ENCODE peak calls at places on chromosomes 2 and 18, in six cellular contexts. One of them, this sample, is unnamed.
A peak's percentile ranks its signal among the peaks of the same experiment; 100 is the strongest.

GRCh38 chr2:23647563-23647962 is 262.6 kb downstream of the KLHL29 start:
- DNase-seq in right atrium auricular region: no peak
- DNase-seq in HCT116: no peak
- DNase-seq in lower lobe of right lung: no peak
- DNase-seq in heart right ventricle: no peak
- DNase-seq in IMR-90: no peak
- DNase-seq in this sample: no peak

GRCh38 chr2:18719978-18720775 is 130.8 kb upstream of the NT5C1B start:
- DNase-seq in right atrium auricular region: no peak
- DNase-seq in HCT116: no peak
- DNase-seq in lower lobe of right lung: no peak
- DNase-seq in heart right ventricle: no peak
- DNase-seq in IMR-90: peak; percentile 58
- DNase-seq in this sample: peak; percentile 75

GRCh38 chr2:208807756-208808155 is 401.2 kb downstream of the PTH2R start:
- DNase-seq in right atrium auricular region: no peak
- DNase-seq in HCT116: no peak
- DNase-seq in lower lobe of right lung: no peak
- DNase-seq in heart right ventricle: no peak
- DNase-seq in IMR-90: no peak
- DNase-seq in this sample: no peak

GRCh38 chr2:239368906-239369584 is 31.8 kb downstream of the HDAC4 start:
- DNase-seq in right atrium auricular region: no peak
- DNase-seq in HCT116: no peak
- DNase-seq in lower lobe of right lung: peak; percentile 24
- DNase-seq in heart right ventricle: no peak
- DNase-seq in IMR-90: no peak
- DNase-seq in this sample: peak; percentile 43

GRCh38 chr2:43021791-43022500 is 204.5 kb downstream of the ZFP36L2 start:
- DNase-seq in right atrium auricular region: no peak
- DNase-seq in HCT116: peak; percentile 7
- DNase-seq in lower lobe of right lung: no peak
- DNase-seq in heart right ventricle: no peak
- DNase-seq in IMR-90: no peak
- DNase-seq in this sample: no peak

GRCh38 chr2:28108143-28108542 is 217.6 kb downstream of the BABAM2 start:
- DNase-seq in right atrium auricular region: no peak
- DNase-seq in HCT116: no peak
- DNase-seq in lower lobe of right lung: no peak
- DNase-seq in heart right ventricle: no peak
- DNase-seq in IMR-90: no peak
- DNase-seq in this sample: no peak

GRCh38 chr18:331231-331771 is 63.5 kb upstream of the THOC1 start:
- DNase-seq in right atrium auricular region: no peak
- DNase-seq in HCT116: no peak
- DNase-seq in lower lobe of right lung: no peak
- DNase-seq in heart right ventricle: no peak
- DNase-seq in IMR-90: no peak
- DNase-seq in this sample: no peak

GRCh38 chr2:20667531-20668401 is 822 bp downstream of the GDF7 start:
- DNase-seq in right atrium auricular region: no peak
- DNase-seq in HCT116: no peak
- DNase-seq in lower lobe of right lung: peak; percentile 41
- DNase-seq in heart right ventricle: no peak
- DNase-seq in IMR-90: no peak
- DNase-seq in this sample: peak; percentile 71

GRCh38 chr2:111685342-111685741 is 198.7 kb downstream of the ANAPC1 start:
- DNase-seq in right atrium auricular region: no peak
- DNase-seq in HCT116: no peak
- DNase-seq in lower lobe of right lung: no peak
- DNase-seq in heart right ventricle: no peak
- DNase-seq in IMR-90: no peak
- DNase-seq in this sample: no peak

GRCh38 chr18:57469884-57470283 is 34.7 kb downstream of the ONECUT2 start:
- DNase-seq in right atrium auricular region: no peak
- DNase-seq in HCT116: no peak
- DNase-seq in lower lobe of right lung: no peak
- DNase-seq in heart right ventricle: no peak
- DNase-seq in IMR-90: no peak
- DNase-seq in this sample: no peak

GRCh38 chr2:54386993-54387590 is 69.0 kb upstream of the SPTBN1 start:
- DNase-seq in right atrium auricular region: peak; percentile 78
- DNase-seq in HCT116: no peak
- DNase-seq in lower lobe of right lung: no peak
- DNase-seq in heart right ventricle: peak; percentile 40
- DNase-seq in IMR-90: peak; percentile 63
- DNase-seq in this sample: peak; percentile 44

GRCh38 chr2:157439792-157440186 is 4.1 kb downstream of the CYTIP start:
- DNase-seq in right atrium auricular region: no peak
- DNase-seq in HCT116: no peak
- DNase-seq in lower lobe of right lung: no peak
- DNase-seq in heart right ventricle: no peak
- DNase-seq in IMR-90: no peak
- DNase-seq in this sample: no peak

GRCh38 chr2:238409341-238410200 is 17.2 kb upstream of the ASB1 start:
- DNase-seq in right atrium auricular region: no peak
- DNase-seq in HCT116: no peak
- DNase-seq in lower lobe of right lung: no peak
- DNase-seq in heart right ventricle: no peak
- DNase-seq in IMR-90: no peak
- DNase-seq in this sample: no peak

GRCh38 chr2:85954192-85954900 is 65.6 kb upstream of the ST3GAL5 start:
- DNase-seq in right atrium auricular region: no peak
- DNase-seq in HCT116: no peak
- DNase-seq in lower lobe of right lung: peak; percentile 91
- DNase-seq in heart right ventricle: no peak
- DNase-seq in IMR-90: no peak
- DNase-seq in this sample: no peak

GRCh38 chr2:205685314-205686230 is 3.3 kb downstream of the NRP2 start:
- DNase-seq in right atrium auricular region: no peak
- DNase-seq in HCT116: no peak
- DNase-seq in lower lobe of right lung: peak; percentile 70
- DNase-seq in heart right ventricle: no peak
- DNase-seq in IMR-90: peak; percentile 67
- DNase-seq in this sample: no peak

GRCh38 chr2:63192889-63193778 is 142.5 kb downstream of the OTX1 start:
- DNase-seq in right atrium auricular region: no peak
- DNase-seq in HCT116: no peak
- DNase-seq in lower lobe of right lung: no peak
- DNase-seq in heart right ventricle: no peak
- DNase-seq in IMR-90: no peak
- DNase-seq in this sample: no peak

GRCh38 chr18:34631071-34631470 is 79.0 kb upstream of the DTNA start:
- DNase-seq in right atrium auricular region: no peak
- DNase-seq in HCT116: no peak
- DNase-seq in lower lobe of right lung: no peak
- DNase-seq in heart right ventricle: no peak
- DNase-seq in IMR-90: no peak
- DNase-seq in this sample: no peak

GRCh38 chr2:168086805-168087204 is 160.6 kb downstream of the STK39 start:
- DNase-seq in right atrium auricular region: no peak
- DNase-seq in HCT116: no peak
- DNase-seq in lower lobe of right lung: no peak
- DNase-seq in heart right ventricle: no peak
- DNase-seq in IMR-90: no peak
- DNase-seq in this sample: no peak

GRCh38 chr2:191012845-191013616 is 940 bp downstream of the STAT1 start:
- DNase-seq in right atrium auricular region: no peak
- DNase-seq in HCT116: no peak
- DNase-seq in lower lobe of right lung: no peak
- DNase-seq in heart right ventricle: no peak
- DNase-seq in IMR-90: peak; percentile 30
- DNase-seq in this sample: no peak
- H3K4me3 ChIP-seq in right atrium auricular region: peak overlapping the region; percentile 82
- H3K4me3 ChIP-seq in HCT116: peak overlapping the region; percentile 79
- H3K4me3 ChIP-seq in lower lobe of right lung: peak overlapping the region; percentile 76
- H3K4me3 ChIP-seq in heart right ventricle: peak overlapping the region; percentile 83
- H3K4me3 ChIP-seq in IMR-90: peak overlapping the region; percentile 82
- H3K4me3 ChIP-seq in this sample: peak overlapping the region; percentile 73

GRCh38 chr2:222964632-222965031 is 87.4 kb upstream of the KCNE4 start:
- DNase-seq in right atrium auricular region: no peak
- DNase-seq in HCT116: no peak
- DNase-seq in lower lobe of right lung: no peak
- DNase-seq in heart right ventricle: no peak
- DNase-seq in IMR-90: no peak
- DNase-seq in this sample: no peak

GRCh38 chr2:222960126-222960525 is 91.9 kb upstream of the KCNE4 start:
- DNase-seq in right atrium auricular region: no peak
- DNase-seq in HCT116: no peak
- DNase-seq in lower lobe of right lung: no peak
- DNase-seq in heart right ventricle: no peak
- DNase-seq in IMR-90: peak; percentile 76
- DNase-seq in this sample: no peak

DNA sequence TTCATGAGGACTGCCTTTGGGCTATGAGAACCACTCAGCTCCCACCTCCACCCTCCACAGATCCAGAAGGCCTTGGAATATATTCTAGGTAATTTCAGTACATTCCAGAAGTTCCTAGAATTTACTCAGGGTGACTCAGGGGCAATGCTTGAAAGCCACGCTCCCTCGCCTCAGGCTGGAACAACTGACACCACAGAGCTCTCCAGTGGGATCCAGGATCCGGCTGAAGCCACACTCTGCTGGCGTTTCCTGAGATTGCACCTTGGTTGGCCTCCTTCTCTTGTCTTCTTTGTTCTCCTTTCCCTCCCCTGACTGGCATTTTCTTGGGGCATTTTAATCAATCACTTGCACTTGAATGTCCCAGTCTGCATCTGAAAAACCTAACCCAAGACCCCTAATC is 92.6 kb upstream of the KCNE4 start:
- DNase-seq in right atrium auricular region: no peak
- DNase-seq in HCT116: peak; percentile 55
- DNase-seq in lower lobe of right lung: no peak
- DNase-seq in heart right ventricle: no peak
- DNase-seq in IMR-90: peak; percentile 87
- DNase-seq in this sample: no peak
- TF ChIP-seq CTCF in right atrium auricular region: no peak
- TF ChIP-seq CTCF in HCT116: peak; percentile 53
- TF ChIP-seq CTCF in lower lobe of right lung: no peak
- TF ChIP-seq CTCF in heart right ventricle: no peak
- TF ChIP-seq CTCF in IMR-90: peak; percentile 55
- TF ChIP-seq CTCF in this sample: no peak

GRCh38 chr2:102106133-102106556 is 36.4 kb upstream of the IL1R1 start:
- DNase-seq in right atrium auricular region: no peak
- DNase-seq in HCT116: no peak
- DNase-seq in lower lobe of right lung: no peak
- DNase-seq in heart right ventricle: no peak
- DNase-seq in IMR-90: peak; percentile 93
- DNase-seq in this sample: no peak
- H3K4me3 ChIP-seq in right atrium auricular region: no peak overlapping the region
- H3K4me3 ChIP-seq in HCT116: no peak overlapping the region
- H3K4me3 ChIP-seq in lower lobe of right lung: peak overlapping the region; percentile 45
- H3K4me3 ChIP-seq in heart right ventricle: no peak overlapping the region
- H3K4me3 ChIP-seq in IMR-90: no peak overlapping the region
- H3K4me3 ChIP-seq in this sample: no peak overlapping the region

GRCh38 chr2:37816036-37816435 is 109.1 kb upstream of the RMDN2 start:
- DNase-seq in right atrium auricular region: no peak
- DNase-seq in HCT116: no peak
- DNase-seq in lower lobe of right lung: no peak
- DNase-seq in heart right ventricle: no peak
- DNase-seq in IMR-90: no peak
- DNase-seq in this sample: no peak

GRCh38 chr2:37809525-37809924 is 115.6 kb upstream of the RMDN2 start:
- DNase-seq in right atrium auricular region: no peak
- DNase-seq in HCT116: peak; percentile 12
- DNase-seq in lower lobe of right lung: no peak
- DNase-seq in heart right ventricle: no peak
- DNase-seq in IMR-90: peak; percentile 65
- DNase-seq in this sample: peak; percentile 72

GRCh38 chr2:37812941-37813730 is 112.0 kb upstream of the RMDN2 start:
- DNase-seq in right atrium auricular region: no peak
- DNase-seq in HCT116: no peak
- DNase-seq in lower lobe of right lung: no peak
- DNase-seq in heart right ventricle: no peak
- DNase-seq in IMR-90: no peak
- DNase-seq in this sample: no peak

GRCh38 chr2:37809931-37810570 is 115.0 kb upstream of the RMDN2 start:
- DNase-seq in right atrium auricular region: no peak
- DNase-seq in HCT116: no peak
- DNase-seq in lower lobe of right lung: no peak
- DNase-seq in heart right ventricle: no peak
- DNase-seq in IMR-90: peak; percentile 49
- DNase-seq in this sample: no peak

GRCh38 chr2:37812414-37812813 is 112.7 kb upstream of the RMDN2 start:
- DNase-seq in right atrium auricular region: no peak
- DNase-seq in HCT116: no peak
- DNase-seq in lower lobe of right lung: no peak
- DNase-seq in heart right ventricle: no peak
- DNase-seq in IMR-90: no peak
- DNase-seq in this sample: no peak
- TF ChIP-seq CTCF in right atrium auricular region: no peak
- TF ChIP-seq CTCF in HCT116: no peak
- TF ChIP-seq CTCF in lower lobe of right lung: no peak
- TF ChIP-seq CTCF in heart right ventricle: peak; percentile 28
- TF ChIP-seq CTCF in IMR-90: peak; percentile 20
- TF ChIP-seq CTCF in this sample: no peak

This sample was measured in tibial artery.